ENCODE peak calls at places on chromosomes 12 and 14, in eight cellular contexts. S, O, A, J, N, X, U and Z are unnamed samples. For H3K9me3, the result is how much of the 10 kb centered on the place peaks cover.

GRCh38 chr12:20520572-20520971 is 152.2 kb downstream of the PDE3A start:
- DNase-seq in A (no peak), X (no peak), N (peak), J (no peak), S (no peak), O (no peak), U (no peak), Z (no peak)

GRCh38 chr12:128205145-128205544 is 61.8 kb upstream of the TMEM132C start:
- DNase-seq in U (no peak), X (no peak), S (no peak), N (no peak), O (no peak), J (no peak), A (no peak), Z (no peak)

GRCh38 chr12:51547606-51548005 is 43.4 kb upstream of the SCN8A start:
- DNase-seq in N (no peak), S (no peak), X (no peak), O (no peak), A (no peak), J (no peak), U (no peak), Z (no peak)

GRCh38 chr12:27083861-27084271 is 1.5 kb upstream of the C12orf71 start:
- DNase-seq in J (no peak), N (no peak), U (peak), O (no peak), S (peak), A (no peak), X (no peak), Z (no peak)

GRCh38 chr12:100529951-100530350 is 43.5 kb upstream of the GAS2L3 start:
- DNase-seq in X (no peak), S (no peak), J (no peak), N (no peak), U (no peak), O (no peak), A (no peak), Z (no peak)

GRCh38 chr12:6342140-6342889 is 439 bp upstream of the TNFRSF1A start:
- DNase-seq in N (no peak), O (no peak), X (no peak), S (no peak), U (no peak), J (no peak), A (no peak), Z (no peak)

GRCh38 chr14:52780893-52781292 is 10.5 kb downstream of the GNPNAT1 start:
- DNase-seq in A (no peak), X (no peak), N (no peak), U (no peak), S (no peak), J (peak), O (no peak), Z (no peak)

GRCh38 chr12:104903648-104904423 is 54.3 kb downstream of the SLC41A2 start:
- DNase-seq in J (peak), O (no peak), U (no peak), N (no peak), A (no peak), S (no peak), X (no peak), Z (no peak)

GRCh38 chr12:97713972-97714588 is 251.5 kb downstream of the RMST start:
- DNase-seq in O (no peak), U (no peak), N (no peak), S (no peak), X (no peak), J (no peak), A (no peak), Z (no peak)

GRCh38 chr12:111753144-111753881 is 13.4 kb upstream of the ALDH2 start:
- DNase-seq in X (no peak), N (peak), O (peak), U (peak), J (peak), A (peak), S (peak), Z (peak)

GRCh38 chr12:76010732-76011458 is 20.7 kb downstream of the PHLDA1 start:
- DNase-seq in U (no peak), J (no peak), X (no peak), S (no peak), A (no peak), O (no peak), N (no peak), Z (no peak)

GRCh38 chr14:95485222-95485819 is 31.1 kb downstream of the SYNE3 start:
- DNase-seq in J (no peak), N (no peak), X (no peak), O (no peak), A (no peak), U (no peak), S (no peak), Z (no peak)

GRCh38 chr14:100115236-100115635 is 44.2 kb downstream of the DEGS2 start:
- DNase-seq in A (no peak), S (no peak), N (no peak), J (no peak), X (no peak), O (no peak), U (no peak), Z (no peak)
- H3K9me3 ChIP-seq in A (under half), S (under half), N (under half), J (under half), X (under half), O (under half), U (under half), Z (under half)

DNA sequence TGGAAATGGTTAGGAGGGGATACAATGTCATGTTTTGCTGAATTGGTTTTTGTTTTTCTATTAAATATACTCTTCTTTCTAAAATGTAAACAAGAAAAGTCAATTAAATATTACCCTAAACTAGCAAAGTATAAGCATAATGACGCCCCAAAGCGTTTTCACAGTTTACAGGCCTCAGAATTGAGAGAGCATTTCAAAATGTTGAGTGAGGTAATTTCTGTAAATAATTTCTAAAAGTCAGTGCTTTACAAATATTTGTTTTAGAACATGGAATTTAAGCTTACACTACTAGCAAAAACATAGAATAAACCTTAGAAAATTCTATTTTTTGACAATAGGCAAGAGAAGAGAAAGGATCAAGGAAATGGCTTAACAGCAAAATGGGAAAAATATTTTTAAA is 958.4 kb upstream of the USP15 start:
- DNase-seq in N (no peak), A (no peak), J (no peak), S (no peak), O (no peak), U (no peak), X (no peak), Z (no peak)
- H3K4me3 ChIP-seq in N (no peak), A (no peak), J (no peak), S (no peak), O (no peak), U (no peak), X (no peak), Z (no peak)

GRCh38 chr14:64503434-64504309 is at the start of gene ZBTB25:
- DNase-seq in A (peak), N (peak), S (peak), X (peak), U (peak), O (peak), J (peak), Z (peak)

GRCh38 chr14:64502476-64503183 is 1.0 kb downstream of the ZBTB25 start:
- DNase-seq in X (no peak), N (no peak), S (no peak), A (no peak), O (peak), J (peak), U (peak), Z (no peak)

GRCh38 chr14:64501326-64502171 is 2.1 kb downstream of the ZBTB25 start:
- DNase-seq in J (peak), N (peak), S (no peak), A (peak), X (no peak), U (peak), O (peak), Z (peak)

GRCh38 chr14:64504310-64504896 is at the start of gene ZBTB1:
- DNase-seq in S (peak), A (peak), J (peak), O (peak), X (peak), N (peak), U (peak), Z (peak)

GRCh38 chr14:64503184-64503433 is 529 bp downstream of the ZBTB25 start:
- DNase-seq in U (no peak), O (no peak), N (no peak), X (no peak), A (no peak), S (no peak), J (no peak), Z (no peak)
- H3K9me3 ChIP-seq in U (under half), O (under half), N (under half), X (under half), A (under half), S (under half), J (under half), Z (under half)

GRCh38 chr12:125070661-125071390 is 5.6 kb downstream of the AACS start:
- DNase-seq in J (no peak), U (no peak), A (no peak), O (no peak), S (no peak), X (no peak), N (no peak), Z (no peak)
- H3K4me3 ChIP-seq in J (no peak), U (no peak), A (no peak), O (no peak), S (no peak), X (no peak), N (no peak), Z (no peak)